ENCODE peak calls at places on chromosome 9, in eight cellular contexts. Z is mesothelial cell of epicardium; C is T-helper 2 cell; S is stomach; B is activated gamma-delta T cell treated with anti-CD3 and anti-CD28 coated beads, Interleukin-2, amount 50 U/mL, for 16 hours; P is NCI-H510A; M is colonic mucosa; N is SW480. H is an unnamed sample.

GRCh38 chr9:91159664-91160121 is 202.0 kb downstream of the AUH start:
- DNase-seq in Z (no peak), C (no peak), S (peak; percentile 41), B (no peak), P (no peak), M (peak; percentile 79), N (no peak), H (no peak)

GRCh38 chr9:87615547-87616148 is 110.3 kb upstream of the CTSL start:
- DNase-seq in Z (no peak), C (no peak), S (peak; percentile 50), B (no peak), P (no peak), M (no peak), N (no peak), H (no peak)

GRCh38 chr9:38024036-38024681 is 44.9 kb downstream of the SHB start:
- DNase-seq in Z (no peak), C (no peak), S (no peak), B (no peak), P (peak; percentile 60), M (no peak), N (peak; percentile 32), H (peak; percentile 83)

GRCh38 chr9:126483468-126484056 is 130.2 kb upstream of the LMX1B start:
- DNase-seq in Z (no peak), C (no peak), S (no peak), B (no peak), P (no peak), M (no peak), N (no peak), H (no peak)

GRCh38 chr9:113502427-113503008 is 39.0 kb downstream of the RGS3 start:
- DNase-seq in Z (no peak), C (no peak), S (no peak), B (no peak), P (no peak), M (no peak), N (no peak), H (no peak)

GRCh38 chr9:137438591-137439157 is 2.5 kb downstream of the ENTPD8 start:
- DNase-seq in Z (peak; percentile 11), C (peak; percentile 1), S (no peak), B (no peak), P (no peak), M (no peak), N (no peak), H (no peak)

GRCh38 chr9:122053056-122053455 is 40.1 kb downstream of the TTLL11 start:
- DNase-seq in Z (no peak), C (no peak), S (no peak), B (no peak), P (no peak), M (no peak), N (peak; percentile 13), H (no peak)

GRCh38 chr9:89871871-89872331 is 267.1 kb downstream of the GADD45G start:
- DNase-seq in Z (no peak), C (no peak), S (peak; percentile 19), B (no peak), P (no peak), M (no peak), N (no peak), H (no peak)

GRCh38 chr9:109471994-109472393 is 26.1 kb downstream of the PTPN3 start:
- DNase-seq in Z (no peak), C (no peak), S (no peak), B (no peak), P (no peak), M (no peak), N (no peak), H (no peak)

GRCh38 chr9:69079186-69079585 is 43.6 kb downstream of the FXN start:
- DNase-seq in Z (no peak), C (no peak), S (no peak), B (no peak), P (no peak), M (no peak), N (no peak), H (no peak)

GRCh38 chr9:13284011-13284410 is 4.5 kb upstream of the MPDZ start:
- DNase-seq in Z (no peak), C (no peak), S (no peak), B (no peak), P (no peak), M (no peak), N (no peak), H (no peak)

GRCh38 chr9:100690438-100690837 is 112.6 kb downstream of the CAVIN4 start:
- DNase-seq in Z (no peak), C (no peak), S (no peak), B (no peak), P (no peak), M (no peak), N (no peak), H (peak; percentile 60)

GRCh38 chr9:136721339-136722092 is 9.1 kb downstream of the DIPK1B start:
- DNase-seq in Z (no peak), C (no peak), S (no peak), B (no peak), P (no peak), M (no peak), N (no peak), H (peak; percentile 67)

GRCh38 chr9:26540094-26540493 is 352.5 kb downstream of the CAAP1 start:
- DNase-seq in Z (no peak), C (no peak), S (no peak), B (no peak), P (no peak), M (no peak), N (no peak), H (no peak)

GRCh38 chr9:113376634-113377531 is at the start of gene HDHD3:
- DNase-seq in Z (peak; percentile 60), C (peak; percentile 68), S (peak; percentile 91), B (peak; percentile 70), P (peak; percentile 75), M (peak; percentile 92), N (peak; percentile 79), H (peak; percentile 89)

GRCh38 chr9:69674741-69675438 is 2.7 kb upstream of the APBA1 start:
- DNase-seq in Z (no peak), C (no peak), S (no peak), B (no peak), P (peak; percentile 24), M (no peak), N (no peak), H (peak; percentile 16)

GRCh38 chr9:116096046-116096445 is 57.5 kb upstream of the PAPPA start:
- DNase-seq in Z (no peak), C (no peak), S (no peak), B (no peak), P (no peak), M (no peak), N (no peak), H (no peak)

GRCh38 chr9:97324954-97325353 is 17.5 kb downstream of the CCDC180 start:
- DNase-seq in Z (no peak), C (no peak), S (no peak), B (no peak), P (no peak), M (no peak), N (no peak), H (no peak)

GRCh38 chr9:76542360-76542759 is 83.4 kb downstream of the GCNT1 start:
- DNase-seq in Z (no peak), C (no peak), S (no peak), B (no peak), P (no peak), M (no peak), N (peak; percentile 19), H (peak; percentile 33)

GRCh38 chr9:115349542-115349941 is 231.6 kb upstream of the TNC start:
- DNase-seq in Z (no peak), C (no peak), S (no peak), B (no peak), P (no peak), M (no peak), N (no peak), H (no peak)

GRCh38 chr9:121386442-121387175 is 16.6 kb upstream of the STOM start:
- DNase-seq in Z (no peak), C (no peak), S (no peak), B (no peak), P (no peak), M (no peak), N (no peak), H (no peak)

GRCh38 chr9:81410201-81410600 is 279.1 kb downstream of the TLE1 start:
- DNase-seq in Z (no peak), C (no peak), S (no peak), B (no peak), P (no peak), M (no peak), N (no peak), H (peak; percentile 11)

GRCh38 chr9:97076238-97076637 is 37.3 kb upstream of the CTSV start:
- DNase-seq in Z (no peak), C (no peak), S (no peak), B (no peak), P (no peak), M (no peak), N (no peak), H (peak; percentile 59)

GRCh38 chr9:98101868-98102273 is 17.2 kb downstream of the TRIM14 start:
- DNase-seq in Z (no peak), C (peak; percentile 73), S (peak; percentile 45), B (peak; percentile 68), P (peak; percentile 81), M (no peak), N (no peak), H (peak; percentile 84)

GRCh38 chr9:14272924-14273528 is 40.9 kb downstream of the NFIB start:
- DNase-seq in Z (no peak), C (no peak), S (no peak), B (no peak), P (no peak), M (no peak), N (no peak), H (no peak)

GRCh38 chr9:87122947-87123685 is 175.8 kb upstream of the GAS1 start:
- DNase-seq in Z (no peak), C (no peak), S (no peak), B (no peak), P (no peak), M (no peak), N (no peak), H (no peak)

GRCh38 chr9:131696163-131696439 is 43.8 kb downstream of the RAPGEF1 start:
- DNase-seq in Z (no peak), C (no peak), S (no peak), B (no peak), P (no peak), M (no peak), N (no peak), H (no peak)

GRCh38 chr9:72396247-72397091 is 31.5 kb upstream of the ZFAND5 start:
- DNase-seq in Z (no peak), C (no peak), S (no peak), B (no peak), P (no peak), M (no peak), N (peak; percentile 29), H (peak; percentile 78)

GRCh38 chr9:92618633-92619225 is 51.2 kb downstream of the IPPK start:
- DNase-seq in Z (no peak), C (no peak), S (peak; percentile 72), B (no peak), P (no peak), M (no peak), N (no peak), H (no peak)

GRCh38 chr9:4793412-4794005 is 765 bp downstream of the RCL1 start:
- DNase-seq in Z (no peak), C (no peak), S (no peak), B (no peak), P (peak; percentile 16), M (no peak), N (no peak), H (no peak)

GRCh38 chr9:134048582-134048968 is 19.3 kb downstream of the BRD3 start:
- DNase-seq in Z (no peak), C (no peak), S (no peak), B (no peak), P (no peak), M (no peak), N (no peak), H (no peak)

GRCh38 chr9:91810286-91810905 is 139.6 kb downstream of the ROR2 start:
- DNase-seq in Z (no peak), C (no peak), S (no peak), B (no peak), P (no peak), M (no peak), N (no peak), H (no peak)

H was measured in DMS53.